ENCODE peak calls at places on chromosomes 3 and 15, in four cellular contexts. S is IMR-90, Y is body of pancreas, L is cardiac fibroblast. D is an unnamed sample.

GRCh38 chr3:11235385-11235784 is 36.8 kb upstream of the ATG7 start:
- DNase-seq in S (no peak), Y (no peak), L (no peak), D (no peak)

GRCh38 chr3:86180696-86181095 is 810.3 kb downstream of the VGLL3 start:
- DNase-seq in S (no peak), Y (no peak), L (no peak), D (no peak)

GRCh38 chr15:89814112-89814742 is 425 bp downstream of the ANPEP start:
- DNase-seq in S (no peak), Y (no peak), L (peak), D (peak)

GRCh38 chr3:45507820-45508317 is 86.7 kb upstream of the LIMD1 start:
- DNase-seq in S (peak), Y (no peak), L (peak), D (no peak)

GRCh38 chr15:32730677-32731654 is 13.2 kb downstream of the GREM1 start:
- DNase-seq in S (no peak), Y (peak), L (peak), D (no peak)

GRCh38 chr3:143309622-143310190 is 190.1 kb downstream of the CHST2 start:
- DNase-seq in S (no peak), Y (no peak), L (no peak), D (no peak)

GRCh38 chr3:169387751-169388696 is 275.5 kb downstream of the MECOM start:
- DNase-seq in S (no peak), Y (peak), L (peak), D (no peak)

GRCh38 chr3:59866076-59866475 is 816.3 kb upstream of the CFAP20DC start:
- DNase-seq in S (no peak), Y (no peak), L (no peak), D (no peak)

GRCh38 chr3:70774641-70775040 is 462.2 kb upstream of the MDFIC2 start:
- DNase-seq in S (peak), Y (no peak), L (no peak), D (no peak)

GRCh38 chr15:77466521-77466920 is 45.8 kb downstream of the HMG20A start:
- DNase-seq in S (no peak), Y (no peak), L (no peak), D (no peak)

GRCh38 chr3:12975748-12976522 is 97.3 kb downstream of the IQSEC1 start:
- DNase-seq in S (no peak), Y (no peak), L (no peak), D (no peak)

GRCh38 chr3:61820306-61820992 is 259.1 kb downstream of the PTPRG start:
- DNase-seq in S (no peak), Y (no peak), L (no peak), D (no peak)

GRCh38 chr3:178343433-178344038 is 192.7 kb upstream of the KCNMB2 start:
- DNase-seq in S (no peak), Y (peak), L (no peak), D (no peak)

GRCh38 chr3:130480736-130481135 is 36.2 kb upstream of the COL6A6 start:
- DNase-seq in S (peak), Y (peak), L (peak), D (no peak)
- TF ChIP-seq CTCF in S (peak), Y (peak), L (peak), D (no peak)

DNA sequence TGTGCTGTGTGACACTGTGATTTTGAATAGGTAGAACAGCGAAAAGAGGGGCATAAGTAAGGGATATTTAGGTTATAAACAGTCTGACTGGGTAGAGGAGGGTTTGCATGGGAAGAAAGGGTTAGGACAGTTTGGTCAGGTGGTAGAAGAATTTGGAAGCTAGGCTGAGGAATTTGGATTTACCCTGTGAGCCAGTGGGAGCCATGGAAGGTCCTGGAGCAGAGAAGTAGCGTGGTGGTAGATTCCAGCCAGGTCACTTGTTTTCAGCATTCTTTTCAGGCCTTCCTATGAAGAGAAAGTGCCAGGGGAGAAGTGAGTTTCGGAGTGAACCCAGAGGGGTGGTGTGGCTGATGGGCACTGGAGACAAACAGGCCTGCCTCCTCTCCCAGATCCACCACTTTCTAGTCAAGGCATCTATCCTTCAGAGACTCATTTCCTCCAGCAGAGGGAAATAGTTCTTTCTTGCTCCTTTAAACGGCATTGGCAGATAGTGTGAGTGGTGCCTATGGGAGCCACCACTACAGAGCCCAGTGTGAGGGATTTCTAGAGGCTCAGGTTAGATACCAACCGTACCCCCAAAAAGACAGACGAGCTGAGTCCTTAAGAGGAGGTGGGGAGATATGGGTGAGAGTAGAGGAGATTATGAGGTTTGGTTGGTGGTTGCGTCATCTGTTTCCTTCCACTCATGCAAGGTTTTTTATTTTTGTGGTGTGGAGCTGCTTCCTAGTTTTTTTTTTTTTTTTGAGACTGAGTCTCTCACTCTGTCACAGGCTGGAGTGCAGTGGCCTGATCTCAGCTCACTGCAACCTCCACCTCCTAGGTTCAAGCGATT is 21.2 kb downstream of the PXK start:
- DNase-seq in S (peak), Y (no peak), L (peak), D (no peak)
- TF ChIP-seq CTCF in S (peak), Y (no peak), L (no peak), D (no peak)

GRCh38 chr3:148881286-148881685 is 16.2 kb downstream of the CPA3 start:
- DNase-seq in S (peak), Y (no peak), L (no peak), D (no peak)

GRCh38 chr3:148882288-148882687 is 17.2 kb downstream of the CPA3 start:
- DNase-seq in S (peak), Y (peak), L (peak), D (no peak)

GRCh38 chr3:148879256-148879655 is 14.2 kb downstream of the CPA3 start:
- DNase-seq in S (no peak), Y (no peak), L (no peak), D (no peak)

GRCh38 chr3:148883163-148883562 is 18.1 kb downstream of the CPA3 start:
- DNase-seq in S (no peak), Y (peak), L (no peak), D (no peak)

GRCh38 chr3:148880681-148881080 is 15.6 kb downstream of the CPA3 start:
- DNase-seq in S (no peak), Y (peak), L (no peak), D (no peak)
- TF ChIP-seq CTCF in S (no peak), Y (peak), L (no peak), D (no peak)

GRCh38 chr15:38818156-38818745 is 253.6 kb upstream of the RASGRP1 start:
- DNase-seq in S (no peak), Y (no peak), L (no peak), D (no peak)

GRCh38 chr15:38819343-38819858 is 254.8 kb upstream of the RASGRP1 start:
- DNase-seq in S (no peak), Y (no peak), L (no peak), D (no peak)

GRCh38 chr15:38823272-38823671 is 258.7 kb upstream of the RASGRP1 start:
- DNase-seq in S (no peak), Y (no peak), L (no peak), D (no peak)

GRCh38 chr15:38814891-38815290 is 250.3 kb upstream of the RASGRP1 start:
- DNase-seq in S (no peak), Y (no peak), L (no peak), D (no peak)

DNA sequence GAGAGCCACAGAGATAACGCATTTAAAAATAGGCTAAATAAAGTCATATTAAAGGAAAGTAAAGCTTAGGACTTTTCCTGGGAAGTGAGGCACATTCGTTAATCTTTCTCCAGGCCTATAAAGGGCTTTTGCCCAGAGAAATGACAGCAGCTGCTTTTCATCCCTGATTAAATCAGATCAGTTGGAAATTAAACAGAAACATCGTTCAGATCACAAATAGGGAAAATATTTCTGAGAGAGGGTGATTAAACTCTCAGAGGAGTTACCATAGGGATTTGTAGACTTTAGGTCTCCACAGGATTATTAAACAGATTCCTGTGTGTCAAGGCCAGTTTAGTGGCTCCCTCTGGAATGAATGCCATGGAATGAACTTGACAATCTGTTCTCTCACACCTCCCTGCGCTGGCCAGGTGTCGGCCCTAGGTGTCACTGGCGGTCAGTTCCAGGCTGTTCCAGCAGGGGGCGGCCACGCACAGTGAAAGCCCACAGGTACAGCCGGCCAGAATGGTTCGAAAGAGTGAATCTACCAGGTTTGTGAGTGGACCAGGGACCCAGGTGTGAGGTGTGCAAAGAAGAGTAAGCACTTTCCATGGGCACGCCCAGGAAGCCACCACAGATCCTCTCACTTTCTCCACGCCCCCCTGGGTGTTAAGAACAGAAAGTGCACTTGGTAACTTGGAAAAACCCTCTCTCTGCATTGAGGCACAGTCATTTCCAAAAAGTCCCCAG is 253.0 kb upstream of the RASGRP1 start:
- DNase-seq in S (peak), Y (peak), L (peak), D (peak)
- TF ChIP-seq CTCF in S (peak), Y (peak), L (peak), D (peak)

GRCh38 chr15:78506971-78507830 is at the start of gene HYKK:
- DNase-seq in S (peak), Y (peak), L (peak), D (peak)

GRCh38 chr15:78507831-78508160 is 419 bp downstream of the HYKK start:
- DNase-seq in S (no peak), Y (no peak), L (no peak), D (no peak)

GRCh38 chr15:78502641-78503040 is 4.7 kb upstream of the HYKK start:
- DNase-seq in S (no peak), Y (no peak), L (no peak), D (no peak)

DNA sequence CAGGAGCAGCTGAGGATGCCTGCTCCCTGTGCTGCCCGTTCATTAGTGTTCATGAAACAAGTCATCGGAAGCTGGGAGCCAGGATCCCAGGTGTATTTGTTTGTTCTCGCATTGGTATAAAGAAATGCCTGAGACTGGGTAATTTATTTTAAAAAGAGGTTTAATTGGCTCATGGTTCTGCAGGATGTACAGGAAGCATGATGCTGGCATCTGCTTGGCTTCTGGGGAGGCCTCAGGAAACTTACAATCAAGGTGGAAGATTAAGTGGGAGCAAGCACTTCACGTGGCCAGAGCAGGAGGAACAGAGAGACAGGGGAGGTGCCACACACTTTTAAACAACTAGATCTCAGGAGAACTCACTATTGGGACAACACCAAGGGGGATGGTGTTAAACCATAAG is 5.5 kb upstream of the HYKK start:
- DNase-seq in S (no peak), Y (no peak), L (no peak), D (no peak)
- TF ChIP-seq CTCF in S (no peak), Y (no peak), L (no peak), D (no peak)

D was measured in activated B cell treated with CpG ODN at 0.5 μM for 24 hours.